ENCODE peak calls at places on chromosome 21, in seven cellular contexts. One of them, this sample, is unnamed.

GRCh38 chr21:38027901-38028300 is 111.6 kb upstream of the KCNJ6 start:
- DNase-seq in transverse colon: no peak
- DNase-seq in stomach: no peak
- DNase-seq in fibroblast of the aortic adventitia: peak
- DNase-seq in endothelial cell: no peak
- DNase-seq in uterus: no peak
- DNase-seq in GM13976: no peak
- DNase-seq in this sample: no peak

GRCh38 chr21:17732306-17732705 is 86.8 kb downstream of the C21orf91 start:
- DNase-seq in transverse colon: no peak
- DNase-seq in stomach: no peak
- DNase-seq in fibroblast of the aortic adventitia: peak
- DNase-seq in endothelial cell: no peak
- DNase-seq in uterus: no peak
- DNase-seq in GM13976: no peak
- DNase-seq in this sample: no peak

GRCh38 chr21:33314096-33314495 is 10.7 kb upstream of the IFNAR1 start:
- DNase-seq in transverse colon: no peak
- DNase-seq in stomach: no peak
- DNase-seq in fibroblast of the aortic adventitia: no peak
- DNase-seq in endothelial cell: no peak
- DNase-seq in uterus: no peak
- DNase-seq in GM13976: no peak
- DNase-seq in this sample: no peak

GRCh38 chr21:35020446-35020845 is 28.7 kb downstream of the RUNX1 start:
- DNase-seq in transverse colon: no peak
- DNase-seq in stomach: no peak
- DNase-seq in fibroblast of the aortic adventitia: no peak
- DNase-seq in endothelial cell: no peak
- DNase-seq in uterus: no peak
- DNase-seq in GM13976: no peak
- DNase-seq in this sample: no peak

GRCh38 chr21:34192646-34193285 is 119.4 kb downstream of the MRPS6 start:
- DNase-seq in transverse colon: no peak
- DNase-seq in stomach: no peak
- DNase-seq in fibroblast of the aortic adventitia: no peak
- DNase-seq in endothelial cell: no peak
- DNase-seq in uterus: no peak
- DNase-seq in GM13976: peak
- DNase-seq in this sample: no peak

GRCh38 chr21:28239345-28239744 is 753.3 kb downstream of the LTN1 start:
- DNase-seq in transverse colon: no peak
- DNase-seq in stomach: no peak
- DNase-seq in fibroblast of the aortic adventitia: no peak
- DNase-seq in endothelial cell: no peak
- DNase-seq in uterus: no peak
- DNase-seq in GM13976: no peak
- DNase-seq in this sample: no peak

GRCh38 chr21:16842716-16843115 is 670.1 kb upstream of the CXADR start:
- DNase-seq in transverse colon: no peak
- DNase-seq in stomach: no peak
- DNase-seq in fibroblast of the aortic adventitia: no peak
- DNase-seq in endothelial cell: no peak
- DNase-seq in uterus: no peak
- DNase-seq in GM13976: no peak
- DNase-seq in this sample: no peak

GRCh38 chr21:22120616-22121266 is 1122.5 kb downstream of the NCAM2 start:
- DNase-seq in transverse colon: no peak
- DNase-seq in stomach: no peak
- DNase-seq in fibroblast of the aortic adventitia: peak
- DNase-seq in endothelial cell: no peak
- DNase-seq in uterus: no peak
- DNase-seq in GM13976: no peak
- DNase-seq in this sample: no peak

GRCh38 chr21:17003763-17004373 is 509.0 kb upstream of the CXADR start:
- DNase-seq in transverse colon: no peak
- DNase-seq in stomach: no peak
- DNase-seq in fibroblast of the aortic adventitia: peak
- DNase-seq in endothelial cell: no peak
- DNase-seq in uterus: no peak
- DNase-seq in GM13976: no peak
- DNase-seq in this sample: no peak

GRCh38 chr21:32096411-32096810 is 182.4 kb downstream of the MIS18A start:
- DNase-seq in transverse colon: no peak
- DNase-seq in stomach: no peak
- DNase-seq in fibroblast of the aortic adventitia: peak
- DNase-seq in endothelial cell: peak
- DNase-seq in uterus: no peak
- DNase-seq in GM13976: peak
- DNase-seq in this sample: no peak

GRCh38 chr21:9739240-9739639 is 782.1 kb upstream of the TPTE start:
- DNase-seq in transverse colon: no peak
- DNase-seq in stomach: no peak
- DNase-seq in fibroblast of the aortic adventitia: no peak
- DNase-seq in endothelial cell: no peak
- DNase-seq in uterus: no peak
- DNase-seq in GM13976: no peak
- DNase-seq in this sample: no peak

GRCh38 chr21:35048706-35049617 is at the start of gene RUNX1:
- DNase-seq in transverse colon: peak
- DNase-seq in stomach: peak
- DNase-seq in fibroblast of the aortic adventitia: peak
- DNase-seq in endothelial cell: no peak
- DNase-seq in uterus: no peak
- DNase-seq in GM13976: peak
- DNase-seq in this sample: no peak

GRCh38 chr21:35578831-35579470 is 481.4 kb downstream of the SETD4 start:
- DNase-seq in transverse colon: no peak
- DNase-seq in stomach: no peak
- DNase-seq in fibroblast of the aortic adventitia: peak
- DNase-seq in endothelial cell: no peak
- DNase-seq in uterus: no peak
- DNase-seq in GM13976: no peak
- DNase-seq in this sample: no peak

GRCh38 chr21:33171584-33172169 is 58.1 kb upstream of the IFNAR2 start:
- DNase-seq in transverse colon: no peak
- DNase-seq in stomach: no peak
- DNase-seq in fibroblast of the aortic adventitia: no peak
- DNase-seq in endothelial cell: no peak
- DNase-seq in uterus: no peak
- DNase-seq in GM13976: no peak
- DNase-seq in this sample: no peak

GRCh38 chr21:14383596-14384210 is 757 bp upstream of the HSPA13 start:
- DNase-seq in transverse colon: no peak
- DNase-seq in stomach: no peak
- DNase-seq in fibroblast of the aortic adventitia: no peak
- DNase-seq in endothelial cell: no peak
- DNase-seq in uterus: no peak
- DNase-seq in GM13976: peak
- DNase-seq in this sample: no peak

GRCh38 chr21:14388282-14388681 is 5.3 kb upstream of the HSPA13 start:
- DNase-seq in transverse colon: no peak
- DNase-seq in stomach: no peak
- DNase-seq in fibroblast of the aortic adventitia: no peak
- DNase-seq in endothelial cell: no peak
- DNase-seq in uterus: no peak
- DNase-seq in GM13976: no peak
- DNase-seq in this sample: no peak

GRCh38 chr21:14382486-14382834 is 486 bp downstream of the HSPA13 start:
- DNase-seq in transverse colon: no peak
- DNase-seq in stomach: no peak
- DNase-seq in fibroblast of the aortic adventitia: peak
- DNase-seq in endothelial cell: no peak
- DNase-seq in uterus: no peak
- DNase-seq in GM13976: no peak
- DNase-seq in this sample: no peak

GRCh38 chr21:14384453-14384852 is 1.5 kb upstream of the HSPA13 start:
- DNase-seq in transverse colon: no peak
- DNase-seq in stomach: no peak
- DNase-seq in fibroblast of the aortic adventitia: no peak
- DNase-seq in endothelial cell: no peak
- DNase-seq in uterus: no peak
- DNase-seq in GM13976: no peak
- DNase-seq in this sample: no peak

DNA sequence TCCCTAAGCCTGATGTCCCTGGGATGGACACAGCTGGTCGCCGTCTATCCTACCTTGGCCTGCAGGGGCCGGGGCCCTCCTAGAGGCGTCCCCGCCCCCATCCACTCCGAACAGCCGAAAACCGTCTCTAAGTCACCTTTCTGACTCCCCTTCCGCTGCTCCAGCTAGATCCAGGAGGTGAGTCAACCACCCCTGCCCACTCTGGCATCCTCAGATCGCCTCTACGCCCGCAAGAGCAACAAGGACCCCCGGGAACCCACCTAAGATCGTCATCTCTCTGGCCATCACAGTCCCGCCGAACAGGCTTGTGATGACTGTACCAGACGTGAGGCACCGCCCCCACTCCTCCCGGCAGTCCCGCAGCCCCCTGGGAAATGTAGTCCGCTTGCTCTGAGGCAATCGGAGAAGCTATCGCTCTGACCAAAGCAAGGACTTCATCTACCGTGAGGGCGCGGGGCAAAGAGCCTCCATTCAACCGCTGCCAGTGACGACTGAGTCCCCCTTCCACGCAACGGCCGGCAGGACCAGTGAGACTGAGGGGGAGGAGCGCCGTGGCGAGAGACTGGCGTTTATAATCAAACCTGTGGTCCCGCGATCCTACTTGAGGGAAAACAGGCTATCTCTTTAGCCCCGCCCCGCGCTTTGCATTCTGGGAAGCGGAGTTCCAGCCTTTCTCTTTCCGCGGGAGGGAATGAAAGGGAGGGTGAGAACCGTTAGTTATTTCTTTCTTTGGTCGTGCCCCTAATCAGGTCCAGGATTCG is at the start of gene HSPA13:
- DNase-seq in transverse colon: peak
- DNase-seq in stomach: peak
- DNase-seq in fibroblast of the aortic adventitia: peak
- DNase-seq in endothelial cell: peak
- DNase-seq in uterus: peak
- DNase-seq in GM13976: peak
- DNase-seq in this sample: peak
- TF ChIP-seq CTCF in transverse colon: peak
- TF ChIP-seq CTCF in stomach: no peak
- TF ChIP-seq CTCF in fibroblast of the aortic adventitia: no peak
- TF ChIP-seq CTCF in endothelial cell: no peak
- TF ChIP-seq CTCF in uterus: no peak
- TF ChIP-seq CTCF in GM13976: no peak
- TF ChIP-seq CTCF in this sample: no peak

DNA sequence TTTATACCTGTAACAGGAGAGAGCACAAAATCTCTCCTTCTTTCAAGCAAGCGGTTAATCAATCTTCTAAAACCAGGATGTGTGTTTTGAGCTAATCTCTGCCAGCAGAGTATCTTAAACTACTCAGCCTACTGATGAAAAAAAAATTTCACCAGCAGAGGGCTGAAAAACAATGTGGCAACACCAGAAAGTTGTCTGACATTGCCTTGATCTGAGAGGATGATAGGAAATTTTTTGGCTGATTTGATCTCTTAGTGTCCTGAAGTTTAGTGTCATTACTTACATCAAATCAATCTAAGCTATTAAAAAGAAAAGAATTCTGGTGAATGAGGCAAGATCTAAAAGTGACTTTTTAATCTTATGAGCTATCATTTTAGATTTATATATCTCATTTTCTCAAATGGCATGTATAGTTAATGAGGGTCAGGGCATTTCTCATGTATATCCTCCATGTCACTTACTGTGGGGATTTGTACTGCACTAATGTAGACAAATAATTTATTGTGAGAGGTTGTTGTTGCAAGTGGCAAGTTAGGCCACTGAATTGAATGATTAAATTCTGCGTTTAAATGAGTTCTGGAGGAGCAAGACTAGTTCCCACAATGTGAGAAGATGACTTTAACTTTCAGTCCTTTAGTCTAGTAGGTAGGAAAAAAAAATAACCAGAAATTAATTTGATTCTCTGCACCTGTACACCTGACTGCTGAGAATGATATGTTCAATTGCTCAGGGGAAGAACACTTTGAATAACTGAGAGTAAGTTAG is 10.8 kb downstream of the ADAMTS1 start:
- DNase-seq in transverse colon: no peak
- DNase-seq in stomach: no peak
- DNase-seq in fibroblast of the aortic adventitia: peak
- DNase-seq in endothelial cell: no peak
- DNase-seq in uterus: no peak
- DNase-seq in GM13976: no peak
- DNase-seq in this sample: no peak
- TF ChIP-seq CTCF in transverse colon: no peak
- TF ChIP-seq CTCF in stomach: no peak
- TF ChIP-seq CTCF in fibroblast of the aortic adventitia: peak
- TF ChIP-seq CTCF in endothelial cell: peak
- TF ChIP-seq CTCF in uterus: no peak
- TF ChIP-seq CTCF in GM13976: no peak
- TF ChIP-seq CTCF in this sample: peak

GRCh38 chr21:43640437-43640836 is 18.9 kb downstream of the HSF2BP start:
- DNase-seq in transverse colon: no peak
- DNase-seq in stomach: no peak
- DNase-seq in fibroblast of the aortic adventitia: no peak
- DNase-seq in endothelial cell: no peak
- DNase-seq in uterus: no peak
- DNase-seq in GM13976: no peak
- DNase-seq in this sample: no peak
- TF ChIP-seq CTCF in transverse colon: peak
- TF ChIP-seq CTCF in stomach: no peak
- TF ChIP-seq CTCF in fibroblast of the aortic adventitia: no peak
- TF ChIP-seq CTCF in endothelial cell: no peak
- TF ChIP-seq CTCF in uterus: no peak
- TF ChIP-seq CTCF in GM13976: no peak
- TF ChIP-seq CTCF in this sample: peak

DNA sequence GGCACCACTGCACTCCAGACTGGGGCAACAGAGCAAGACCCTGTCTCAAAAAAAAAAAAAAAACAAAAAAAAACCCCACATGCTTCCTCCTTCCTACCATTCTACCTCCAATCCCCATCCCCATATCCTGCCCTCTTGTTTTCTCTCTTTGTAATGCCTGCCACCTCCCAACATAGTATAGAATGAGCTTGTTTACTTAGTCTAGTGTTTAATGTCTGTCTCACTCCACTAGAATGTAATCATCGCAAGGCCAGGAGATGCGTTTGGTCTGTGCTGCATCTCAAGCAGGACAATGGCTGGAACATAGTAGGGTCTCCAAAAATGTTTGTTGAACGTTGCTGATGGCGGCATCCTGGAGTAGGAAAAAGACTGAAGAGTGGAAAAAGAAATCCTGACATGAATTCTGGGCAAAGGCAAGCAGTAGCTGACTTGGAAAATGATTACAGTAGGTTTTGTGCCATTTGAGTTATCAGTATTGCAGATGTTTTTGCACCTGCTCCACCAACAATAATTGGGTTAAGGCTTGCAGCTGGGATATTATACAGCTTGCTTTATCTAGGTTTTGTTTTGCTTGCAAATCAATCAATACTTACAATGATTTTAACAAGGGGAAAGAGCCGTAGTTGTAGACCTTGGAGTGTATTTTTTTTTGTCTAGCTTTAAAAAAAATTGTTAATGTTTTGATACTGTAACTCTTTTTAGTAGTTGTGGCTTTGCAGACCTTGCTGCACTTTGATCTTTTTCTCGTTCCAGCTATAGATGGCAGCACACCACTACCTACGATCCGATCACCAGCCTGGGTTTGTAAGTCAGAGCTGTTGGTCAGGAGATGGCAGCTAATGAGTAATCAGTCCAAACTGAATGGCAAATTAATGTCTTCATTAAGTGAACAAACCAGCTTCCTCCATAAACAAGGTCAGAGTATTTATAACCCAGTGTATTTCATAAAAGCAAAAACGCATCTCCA is 62.4 kb downstream of the BACH1 start:
- DNase-seq in transverse colon: no peak
- DNase-seq in stomach: no peak
- DNase-seq in fibroblast of the aortic adventitia: no peak
- DNase-seq in endothelial cell: no peak
- DNase-seq in uterus: no peak
- DNase-seq in GM13976: no peak
- DNase-seq in this sample: no peak
- TF ChIP-seq CTCF in transverse colon: no peak
- TF ChIP-seq CTCF in stomach: peak
- TF ChIP-seq CTCF in fibroblast of the aortic adventitia: no peak
- TF ChIP-seq CTCF in endothelial cell: no peak
- TF ChIP-seq CTCF in uterus: no peak
- TF ChIP-seq CTCF in GM13976: no peak
- TF ChIP-seq CTCF in this sample: no peak

This sample was measured in mesothelial cell of epicardium.